ENCODE peak calls at places on chromosomes 2 and 18, in ten cellular contexts. Z is AG04449; G is choroid plexus epithelial cell; K is GM20000; L is T-helper 2 cell; F is M059J; I is dermis blood vessel endothelial cell; T is activated CD4-positive, alpha-beta T cell treated with anti-CD3 and anti-CD28 coated beads, Interleukin-2, amount 50 U/mL, for 48 hours; O is GF-D8; B is GM12865. U is an unnamed sample.

GRCh38 chr2:129404000-129404700 is 575.3 kb upstream of the RAB6C start:
- DNase-seq in I (no peak), L (no peak), F (no peak), Z (no peak), T (no peak), B (no peak), G (no peak), O (no peak), K (no peak), U (no peak)

GRCh38 chr2:54226224-54226623 is 29.8 kb downstream of the TSPYL6 start:
- DNase-seq in Z (no peak), B (no peak), K (no peak), O (no peak), F (no peak), I (peak), L (no peak), G (peak), T (no peak), U (no peak)

GRCh38 chr2:176105727-176106635 is 1.1 kb upstream of the HOXD11 start:
- DNase-seq in O (no peak), T (no peak), K (no peak), L (no peak), Z (no peak), G (no peak), I (no peak), F (no peak), B (no peak), U (no peak)

GRCh38 chr2:180416553-180417113 is 409.5 kb upstream of the CWC22 start:
- DNase-seq in O (no peak), F (no peak), I (no peak), B (no peak), Z (no peak), G (no peak), L (no peak), T (no peak), K (no peak), U (no peak)

GRCh38 chr2:201796478-201796865 is 9.9 kb upstream of the CDK15 start:
- DNase-seq in L (no peak), T (no peak), F (peak), B (no peak), O (no peak), Z (no peak), G (no peak), K (no peak), I (no peak), U (no peak)

GRCh38 chr2:191247381-191248057 is 2.3 kb downstream of the MYO1B start:
- DNase-seq in L (no peak), K (no peak), B (no peak), Z (peak), O (no peak), I (peak), T (no peak), F (peak), G (peak), U (no peak)

GRCh38 chr2:149040451-149040850 is 2.0 kb downstream of the LYPD6B start:
- DNase-seq in B (peak), G (peak), Z (no peak), O (no peak), F (peak), L (peak), K (peak), I (peak), T (peak), U (no peak)

GRCh38 chr2:57373530-57373929 is 673.1 kb upstream of the VRK2 start:
- DNase-seq in F (peak), Z (peak), K (no peak), G (peak), I (peak), L (no peak), T (no peak), B (no peak), O (no peak), U (no peak)

GRCh38 chr2:236887519-236887918 is 198.2 kb upstream of the COPS8 start:
- DNase-seq in T (no peak), Z (no peak), L (no peak), B (no peak), F (peak), K (no peak), I (peak), G (peak), O (no peak), U (peak)

GRCh38 chr18:27762054-27762453 is 414.9 kb downstream of the CDH2 start:
- DNase-seq in I (no peak), T (no peak), L (no peak), O (no peak), G (peak), K (no peak), F (peak), B (no peak), Z (no peak), U (no peak)

GRCh38 chr2:229206548-229206947 is 64.5 kb downstream of the PID1 start:
- DNase-seq in I (no peak), T (no peak), O (no peak), Z (no peak), K (no peak), L (no peak), F (no peak), G (no peak), B (no peak), U (no peak)

GRCh38 chr2:199717587-199717907 is 133.4 kb downstream of the FTCDNL1 start:
- DNase-seq in F (no peak), T (no peak), O (no peak), B (no peak), I (no peak), L (no peak), K (no peak), G (no peak), Z (no peak), U (no peak)

GRCh38 chr18:13550446-13551304 is 175.7 kb downstream of the FAM210A start:
- DNase-seq in Z (no peak), O (no peak), L (no peak), I (no peak), T (no peak), G (no peak), B (no peak), F (no peak), K (no peak), U (no peak)

GRCh38 chr2:25445464-25445863 is 103.7 kb upstream of the DNMT3A start:
- DNase-seq in O (no peak), I (no peak), L (no peak), Z (no peak), K (no peak), G (no peak), B (no peak), T (no peak), F (no peak), U (no peak)

GRCh38 chr2:40033781-40034180 is 254.7 kb upstream of the THUMPD2 start:
- DNase-seq in B (no peak), Z (no peak), I (no peak), T (no peak), O (no peak), L (no peak), G (no peak), K (no peak), F (peak), U (no peak)

GRCh38 chr2:88868861-88869260 is 177.4 kb downstream of the RPIA start:
- DNase-seq in L (no peak), Z (no peak), B (no peak), F (no peak), G (no peak), O (no peak), T (no peak), I (no peak), K (no peak), U (no peak)

GRCh38 chr2:232102380-232102779 is 140.9 kb downstream of the DIS3L2 start:
- DNase-seq in B (no peak), L (no peak), T (no peak), G (no peak), F (no peak), O (no peak), Z (no peak), K (no peak), I (no peak), U (no peak)

GRCh38 chr2:97011977-97012569 is 25.7 kb upstream of the FAM178B start:
- DNase-seq in T (no peak), G (peak), I (peak), B (peak), K (peak), Z (peak), F (peak), O (peak), L (peak), U (no peak)

GRCh38 chr2:128316777-128317185 is 1.9 kb downstream of the HS6ST1 start:
- DNase-seq in F (no peak), Z (no peak), L (no peak), I (no peak), O (no peak), K (no peak), T (no peak), B (peak), G (no peak), U (peak)

GRCh38 chr18:24369420-24369819 is 28.2 kb downstream of the OSBPL1A start:
- DNase-seq in G (no peak), K (no peak), I (peak), O (no peak), B (no peak), L (peak), F (no peak), Z (no peak), T (peak), U (no peak)

GRCh38 chr2:234218261-234219180 is 168.0 kb downstream of the SPP2 start:
- DNase-seq in G (no peak), B (no peak), I (no peak), F (no peak), L (peak), Z (no peak), O (no peak), K (no peak), T (no peak), U (no peak)

GRCh38 chr18:22946217-22946616 is 13.1 kb downstream of the RBBP8 start:
- DNase-seq in L (no peak), F (no peak), T (no peak), B (no peak), G (no peak), O (no peak), I (no peak), K (no peak), Z (no peak), U (no peak)

GRCh38 chr2:201228271-201228911 is 31.9 kb upstream of the CASP8 start:
- DNase-seq in T (no peak), I (peak), K (no peak), Z (no peak), G (peak), O (no peak), L (no peak), B (no peak), F (peak), U (no peak)

GRCh38 chr2:71223767-71224333 is 3.1 kb downstream of the PAIP2B start:
- DNase-seq in G (peak), Z (no peak), F (peak), B (peak), O (peak), T (peak), L (no peak), I (peak), K (peak), U (peak)

GRCh38 chr2:232876071-232876977 is 6.3 kb downstream of the SNORC start:
- DNase-seq in Z (no peak), T (peak), G (no peak), F (no peak), L (peak), O (no peak), K (peak), I (peak), B (peak), U (no peak)

GRCh38 chr2:166677996-166678395 is 183.9 kb upstream of the SCN7A start:
- DNase-seq in O (no peak), K (no peak), L (no peak), B (no peak), I (no peak), Z (no peak), G (no peak), F (no peak), T (no peak), U (no peak)

GRCh38 chr2:61759718-61760117 is 94.1 kb downstream of the FAM161A start:
- DNase-seq in L (no peak), G (peak), T (no peak), O (no peak), Z (peak), I (peak), F (peak), K (no peak), B (no peak), U (no peak)

GRCh38 chr2:127645395-127646291 is at the start of gene GPR17:
- DNase-seq in G (no peak), T (no peak), O (no peak), B (no peak), Z (no peak), F (no peak), K (no peak), I (no peak), L (no peak), U (peak)

GRCh38 chr2:237198144-237198900 is 112.6 kb downstream of the COPS8 start:
- DNase-seq in G (peak), Z (no peak), K (no peak), I (no peak), T (no peak), L (no peak), B (no peak), O (no peak), F (peak), U (no peak)

GRCh38 chr2:102518170-102518569 is 45.1 kb downstream of the SLC9A4 start:
- DNase-seq in I (no peak), T (no peak), G (no peak), K (no peak), L (no peak), Z (no peak), O (no peak), B (no peak), F (no peak), U (no peak)

GRCh38 chr2:55168221-55169154 is 63.6 kb downstream of the CLHC1 start:
- DNase-seq in K (peak), Z (no peak), O (peak), L (peak), I (peak), B (peak), T (peak), F (peak), G (peak), U (peak)

GRCh38 chr2:227990937-227991336 is 119.5 kb downstream of the DAW1 start:
- DNase-seq in L (no peak), F (no peak), T (no peak), Z (no peak), B (no peak), G (no peak), I (no peak), K (no peak), O (no peak), U (no peak)

GRCh38 chr2:68330691-68331090 is 10.9 kb upstream of the CNRIP1 start:
- DNase-seq in T (no peak), L (no peak), Z (no peak), K (no peak), F (peak), I (peak), B (peak), G (peak), O (no peak), U (no peak)

GRCh38 chr2:8657423-8658062 is 24.3 kb upstream of the ID2 start:
- DNase-seq in I (no peak), F (peak), T (peak), O (no peak), Z (no peak), K (no peak), L (peak), B (no peak), G (no peak), U (no peak)

GRCh38 chr2:67733517-67733916 is 329.3 kb downstream of the C1D start:
- DNase-seq in O (no peak), L (peak), B (peak), K (peak), I (peak), T (peak), G (peak), F (peak), Z (no peak), U (no peak)

GRCh38 chr2:10269291-10269690 is 33.4 kb upstream of the HPCAL1 start:
- DNase-seq in B (no peak), O (no peak), G (no peak), L (no peak), F (no peak), Z (no peak), K (no peak), T (no peak), I (no peak), U (no peak)

GRCh38 chr2:104866883-104867350 is 13.0 kb downstream of the POU3F3 start:
- DNase-seq in B (no peak), K (peak), Z (no peak), I (no peak), F (no peak), T (no peak), O (no peak), G (no peak), L (no peak), U (no peak)

GRCh38 chr2:54838585-54839035 is 115.1 kb downstream of the EML6 start:
- DNase-seq in B (peak), L (peak), O (no peak), Z (no peak), G (peak), T (peak), I (peak), K (peak), F (peak), U (peak)

GRCh38 chr2:16012029-16012596 is 71.8 kb downstream of the MYCN start:
- DNase-seq in I (no peak), K (no peak), O (no peak), F (no peak), Z (no peak), T (no peak), L (no peak), B (no peak), G (no peak), U (no peak)

GRCh38 chr2:57376985-57377384 is 669.6 kb upstream of the VRK2 start:
- DNase-seq in O (no peak), K (no peak), T (no peak), L (no peak), F (peak), B (no peak), I (peak), G (peak), Z (no peak), U (no peak)